ENCODE peak calls at places on chromosomes 13 and 19, in eight cellular contexts. E, S, C, W, K, X, Y and Z are unnamed samples.
A peak's percentile ranks its signal among the peaks of the same experiment; 100 is the strongest.

GRCh38 chr13:44374348-44374712 is 706 bp downstream of the SERP2 start:
- DNase-seq in E (no peak), S (no peak), C (no peak), W (no peak), K (no peak), X (no peak), Y (no peak), Z (no peak)

GRCh38 chr19:18763674-18764590 is 27.2 kb downstream of the COMP start:
- DNase-seq in E (no peak), S (peak; percentile 91), C (no peak), W (peak; percentile 25), K (no peak), X (no peak), Y (no peak), Z (peak; percentile 31)

GRCh38 chr13:91369432-91369831 is 21.9 kb downstream of the MIR17HG start:
- DNase-seq in E (no peak), S (no peak), C (no peak), W (peak; percentile 60), K (no peak), X (no peak), Y (no peak), Z (no peak)

GRCh38 chr19:10712041-10712440 is 5.8 kb upstream of the DNM2 start:
- DNase-seq in E (no peak), S (no peak), C (no peak), W (no peak), K (no peak), X (no peak), Y (peak; percentile 84), Z (no peak)

GRCh38 chr13:60220072-60220471 is 56.3 kb upstream of the DIAPH3 start:
- DNase-seq in E (no peak), S (no peak), C (no peak), W (no peak), K (no peak), X (no peak), Y (no peak), Z (no peak)

GRCh38 chr19:55173717-55174409 is 6.2 kb downstream of the SYT5 start:
- DNase-seq in E (no peak), S (peak; percentile 93), C (peak; percentile 67), W (peak; percentile 62), K (peak; percentile 61), X (peak; percentile 93), Y (peak; percentile 93), Z (no peak)

GRCh38 chr19:43560687-43561086 is 14.6 kb downstream of the XRCC1 start:
- DNase-seq in E (no peak), S (no peak), C (no peak), W (peak; percentile 49), K (no peak), X (peak; percentile 57), Y (peak; percentile 40), Z (no peak)

GRCh38 chr19:6963937-6964336 is 57.3 kb downstream of the MBD3L2B start:
- DNase-seq in E (no peak), S (no peak), C (no peak), W (no peak), K (no peak), X (no peak), Y (peak; percentile 4), Z (no peak)

GRCh38 chr13:42333613-42334328 is 61.8 kb downstream of the AKAP11 start:
- DNase-seq in E (no peak), S (no peak), C (no peak), W (peak; percentile 29), K (no peak), X (peak; percentile 41), Y (peak; percentile 80), Z (no peak)

GRCh38 chr13:29077051-29077813 is 257.1 kb downstream of the MTUS2 start:
- DNase-seq in E (no peak), S (no peak), C (no peak), W (no peak), K (no peak), X (no peak), Y (no peak), Z (no peak)

GRCh38 chr13:41007359-41008118 is 11.6 kb downstream of the ELF1 start:
- DNase-seq in E (no peak), S (no peak), C (no peak), W (no peak), K (no peak), X (no peak), Y (peak; percentile 39), Z (no peak)

GRCh38 chr19:43743059-43743458 is 11.7 kb downstream of the SMG9 start:
- DNase-seq in E (no peak), S (no peak), C (no peak), W (peak; percentile 78), K (no peak), X (no peak), Y (no peak), Z (no peak)

GRCh38 chr13:77810430-77810829 is 108.2 kb downstream of the EDNRB start:
- DNase-seq in E (no peak), S (no peak), C (no peak), W (no peak), K (no peak), X (peak; percentile 25), Y (peak; percentile 50), Z (no peak)

GRCh38 chr19:45305421-45305820 is 17.3 kb downstream of the CKM start:
- DNase-seq in E (no peak), S (no peak), C (no peak), W (peak; percentile 48), K (no peak), X (no peak), Y (peak; percentile 69), Z (no peak)

GRCh38 chr13:31046711-31047279 is 114.3 kb downstream of the TEX26 start:
- DNase-seq in E (no peak), S (peak; percentile 86), C (no peak), W (peak; percentile 23), K (no peak), X (no peak), Y (no peak), Z (no peak)

GRCh38 chr19:31641591-31641990 is 292.4 kb upstream of the TSHZ3 start:
- DNase-seq in E (no peak), S (no peak), C (no peak), W (peak; percentile 18), K (no peak), X (no peak), Y (no peak), Z (no peak)
- TF ChIP-seq CTCF in E (no peak), S (no peak), C (no peak), W (no peak), K (no peak), X (no peak), Y (no peak), Z (no peak)

DNA sequence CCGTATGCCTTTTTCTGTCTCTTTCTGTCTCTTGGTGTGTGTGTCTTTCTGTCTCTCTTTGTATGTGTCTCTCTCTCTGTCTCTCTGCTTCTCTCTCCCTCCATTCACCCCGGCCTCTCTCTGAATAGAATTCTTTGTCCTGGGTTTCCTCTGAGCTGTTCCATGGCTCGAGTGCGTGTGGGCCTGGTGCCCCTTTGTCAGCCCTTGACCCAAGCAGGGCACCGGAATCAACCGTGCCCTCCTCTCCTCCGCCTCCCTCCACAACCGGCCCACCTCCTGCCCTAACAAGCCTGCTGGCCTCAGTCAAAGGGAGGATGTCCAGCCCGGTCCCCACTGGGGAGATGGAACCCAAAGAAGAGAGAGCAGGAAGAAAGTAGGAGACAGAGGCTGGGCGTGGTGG is 3.2 kb downstream of the AXL start:
- DNase-seq in E (no peak), S (no peak), C (no peak), W (no peak), K (no peak), X (no peak), Y (no peak), Z (no peak)
- H3K4me3 ChIP-seq in E (peak overlapping the region; percentile 94), S (no peak overlapping the region), C (no peak overlapping the region), W (peak overlapping the region; percentile 16), K (no peak overlapping the region), X (no peak overlapping the region), Y (no peak overlapping the region), Z (peak overlapping the region; percentile 25)

GRCh38 chr19:32748497-32748896 is 28.9 kb downstream of the TDRD12 start:
- DNase-seq in E (no peak), S (no peak), C (no peak), W (no peak), K (no peak), X (peak; percentile 36), Y (peak; percentile 45), Z (no peak)
- TF ChIP-seq CTCF in E (no peak), S (no peak), C (no peak), W (peak; percentile 45), K (no peak), X (peak; percentile 29), Y (peak; percentile 23), Z (no peak)

GRCh38 chr19:53981408-53981998 is 9.9 kb upstream of the CACNG6 start:
- DNase-seq in E (no peak), S (no peak), C (no peak), W (no peak), K (no peak), X (no peak), Y (peak; percentile 61), Z (no peak)
- H3K4me3 ChIP-seq in E (no peak overlapping the region), S (no peak overlapping the region), C (no peak overlapping the region), W (no peak overlapping the region), K (no peak overlapping the region), X (peak overlapping the region; percentile 69), Y (peak overlapping the region; percentile 62), Z (no peak overlapping the region)

DNA sequence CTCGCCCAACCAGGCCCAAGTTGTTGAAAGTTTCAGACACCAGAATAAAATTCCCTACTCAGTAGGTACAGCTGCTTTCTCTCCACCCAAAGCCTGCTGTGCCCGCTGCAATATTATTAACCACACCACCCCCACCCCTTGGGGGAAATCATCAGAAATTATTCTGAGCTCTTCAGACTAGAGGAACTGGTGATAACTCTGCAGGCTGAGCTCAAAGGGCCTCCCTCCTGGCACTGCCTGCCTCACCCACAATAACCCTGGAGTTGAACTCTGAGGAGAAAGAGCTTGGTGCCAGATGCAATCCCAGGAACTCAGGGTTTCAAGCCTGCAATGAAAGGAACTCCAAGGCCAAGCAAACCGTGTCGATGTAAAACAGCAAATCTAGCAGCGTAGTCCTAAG is 381.7 kb upstream of the ZNF507 start:
- DNase-seq in E (no peak), S (no peak), C (no peak), W (no peak), K (peak; percentile 22), X (no peak), Y (no peak), Z (no peak)
- TF ChIP-seq CTCF in E (no peak), S (no peak), C (no peak), W (no peak), K (no peak), X (no peak), Y (no peak), Z (no peak)